ENCODE peak calls at places on chromosomes 5 and 9, in nine cellular contexts. D is fibroblast of pulmonary artery; A is stimulated activated naive CD8-positive, alpha-beta T cell treated with anti-CD3 and anti-CD28 coated beads, Interleukin-15, amount 100 ng/mL, for 72 hours; I is G401; X is cardiac muscle cell; L is GM04504; N is fibroblast of lung; K is colonic mucosa; F is heart right ventricle. Q is an unnamed sample.

GRCh38 chr9:132408521-132408920 is 1.5 kb upstream of the CFAP77 start:
- DNase-seq in D (no peak), A (no peak), I (no peak), X (peak), L (no peak), N (no peak), K (no peak), F (peak), Q (no peak)

GRCh38 chr5:74141053-74141452 is 499.5 kb downstream of the ENC1 start:
- DNase-seq in D (peak), A (no peak), I (no peak), X (peak), L (no peak), N (peak), K (no peak), F (no peak), Q (no peak)

GRCh38 chr5:180139731-180140626 is 68.4 kb upstream of the RNF130 start:
- DNase-seq in D (no peak), A (peak), I (peak), X (no peak), L (no peak), N (no peak), K (peak), F (no peak), Q (no peak)

GRCh38 chr5:9207820-9208418 is 338.0 kb downstream of the SEMA5A start:
- DNase-seq in D (peak), A (no peak), I (peak), X (peak), L (no peak), N (peak), K (no peak), F (no peak), Q (no peak)

GRCh38 chr9:114516913-114517312 is 11.6 kb upstream of the WHRN start:
- DNase-seq in D (peak), A (no peak), I (no peak), X (peak), L (no peak), N (peak), K (no peak), F (no peak), Q (no peak)

GRCh38 chr5:132227485-132228240 is at the start of gene P4HA2:
- DNase-seq in D (peak), A (peak), I (peak), X (peak), L (no peak), N (peak), K (peak), F (peak), Q (peak)

GRCh38 chr9:107190031-107190935 is 92.8 kb upstream of the RAD23B start:
- DNase-seq in D (peak), A (no peak), I (no peak), X (no peak), L (no peak), N (peak), K (no peak), F (no peak), Q (no peak)

GRCh38 chr9:31848505-31849285 is 535.7 kb upstream of the ACO1 start:
- DNase-seq in D (no peak), A (no peak), I (no peak), X (no peak), L (no peak), N (no peak), K (no peak), F (no peak), Q (no peak)

GRCh38 chr9:108272350-108272899 is 583.4 kb downstream of the ACTL7B start:
- DNase-seq in D (peak), A (no peak), I (peak), X (peak), L (peak), N (peak), K (peak), F (peak), Q (no peak)

GRCh38 chr5:132437604-132438275 is 52.8 kb downstream of the IRF1 start:
- DNase-seq in D (peak), A (peak), I (no peak), X (peak), L (peak), N (peak), K (peak), F (peak), Q (peak)

GRCh38 chr5:95803271-95804148 is 19.0 kb downstream of the GLRX start:
- DNase-seq in D (no peak), A (no peak), I (no peak), X (no peak), L (no peak), N (no peak), K (no peak), F (no peak), Q (no peak)

GRCh38 chr5:33688041-33688980 is 203.5 kb downstream of the ADAMTS12 start:
- DNase-seq in D (no peak), A (no peak), I (no peak), X (peak), L (no peak), N (peak), K (no peak), F (no peak), Q (no peak)

GRCh38 chr5:31029925-31030324 is 163.6 kb upstream of the CDH6 start:
- DNase-seq in D (no peak), A (no peak), I (no peak), X (no peak), L (no peak), N (no peak), K (no peak), F (no peak), Q (no peak)

GRCh38 chr9:134343637-134344036 is 17.4 kb downstream of the RXRA start:
- DNase-seq in D (no peak), A (no peak), I (no peak), X (no peak), L (no peak), N (no peak), K (no peak), F (peak), Q (no peak)

GRCh38 chr9:123881604-123882003 is 48.3 kb downstream of the DENND1A start:
- DNase-seq in D (no peak), A (no peak), I (no peak), X (no peak), L (no peak), N (no peak), K (no peak), F (no peak), Q (no peak)

GRCh38 chr9:111036068-111036789 is 2.0 kb downstream of the LPAR1 start:
- DNase-seq in D (peak), A (no peak), I (no peak), X (peak), L (peak), N (peak), K (peak), F (peak), Q (no peak)

GRCh38 chr9:95078934-95079333 is 238.6 kb downstream of the FANCC start:
- DNase-seq in D (no peak), A (no peak), I (no peak), X (no peak), L (no peak), N (no peak), K (no peak), F (no peak), Q (no peak)

GRCh38 chr5:116273458-116274242 is 188.8 kb downstream of the COMMD10 start:
- DNase-seq in D (no peak), A (no peak), I (peak), X (no peak), L (no peak), N (peak), K (no peak), F (no peak), Q (no peak)

GRCh38 chr5:141680751-141681201 is 1.3 kb downstream of the ARAP3 start:
- DNase-seq in D (peak), A (no peak), I (no peak), X (peak), L (no peak), N (peak), K (peak), F (peak), Q (no peak)

GRCh38 chr5:89950234-89950633 is 459.3 kb downstream of the CETN3 start:
- DNase-seq in D (no peak), A (no peak), I (no peak), X (no peak), L (no peak), N (no peak), K (no peak), F (no peak), Q (no peak)

GRCh38 chr5:126339215-126339805 is 83.9 kb upstream of the GRAMD2B start:
- DNase-seq in D (peak), A (peak), I (peak), X (peak), L (peak), N (peak), K (peak), F (no peak), Q (peak)

GRCh38 chr9:137491735-137492432 is 32.8 kb upstream of the NSMF start:
- DNase-seq in D (no peak), A (no peak), I (no peak), X (no peak), L (no peak), N (no peak), K (no peak), F (no peak), Q (no peak)

GRCh38 chr9:137077758-137078693 is 709 bp downstream of the UAP1L1 start:
- DNase-seq in D (no peak), A (peak), I (no peak), X (peak), L (no peak), N (no peak), K (peak), F (peak), Q (peak)

GRCh38 chr9:133963166-133963565 is 29.0 kb downstream of the VAV2 start:
- DNase-seq in D (no peak), A (no peak), I (no peak), X (no peak), L (no peak), N (no peak), K (no peak), F (peak), Q (no peak)

GRCh38 chr5:74903165-74903787 is 37.1 kb upstream of the FAM169A start:
- DNase-seq in D (peak), A (peak), I (peak), X (no peak), L (no peak), N (no peak), K (peak), F (peak), Q (no peak)

GRCh38 chr5:37248970-37249819 is at the start of gene CPLANE1:
- DNase-seq in D (peak), A (peak), I (peak), X (peak), L (peak), N (peak), K (peak), F (peak), Q (peak)

GRCh38 chr9:70222354-70222753 is 36.4 kb upstream of the SMC5 start:
- DNase-seq in D (no peak), A (no peak), I (no peak), X (no peak), L (no peak), N (peak), K (no peak), F (no peak), Q (no peak)